ENCODE peak calls at places on chromosomes 11 and 22, in seven cellular contexts. D is HCT116; K is CD4-positive, alpha-beta T cell; G is activated T-cell treated with anti-CD3 and anti-CD28 coated beads for 1 hour; I is AG09309; F is fibroblast of the conjunctiva; Q is stimulated activated CD8-positive, alpha-beta memory T cell treated with anti-CD3 and anti-CD28 coated beads, Interleukin-15, amount 100 ng/mL, for 24 hours. C is an unnamed sample.

GRCh38 chr11:86620796-86621575 is 51.4 kb downstream of the ME3 start:
- DNase-seq in D (no peak), I (peak; percentile 78), G (no peak), F (peak; percentile 81), Q (no peak), K (no peak), C (no peak)

GRCh38 chr11:85029964-85030363 is 597.2 kb downstream of the DLG2 start:
- DNase-seq in I (no peak), D (no peak), G (no peak), K (no peak), F (peak; percentile 3), Q (no peak), C (no peak)

GRCh38 chr22:37244114-37244921 is at the start of gene RAC2:
- DNase-seq in F (no peak), I (no peak), G (peak; percentile 85), K (peak; percentile 82), D (peak; percentile 51), Q (peak; percentile 77), C (no peak)

GRCh38 chr22:27879923-27880322 is 39.1 kb downstream of the PITPNB start:
- DNase-seq in D (peak; percentile 13), G (no peak), F (no peak), I (no peak), Q (no peak), K (no peak), C (no peak)

GRCh38 chr11:66676931-66677598 is 622 bp downstream of the RBM4B start:
- DNase-seq in I (no peak), G (no peak), D (no peak), F (no peak), K (no peak), Q (no peak), C (no peak)

GRCh38 chr22:41725510-41726110 is 26.3 kb downstream of the MEI1 start:
- DNase-seq in K (no peak), D (no peak), F (no peak), I (no peak), Q (no peak), G (no peak), C (no peak)

GRCh38 chr11:65417702-65418430 is 4.7 kb upstream of the NEAT1 start:
- DNase-seq in D (no peak), Q (no peak), G (no peak), I (no peak), K (no peak), F (no peak), C (no peak)

GRCh38 chr11:11976476-11977187 is 31.8 kb downstream of the DKK3 start:
- DNase-seq in G (no peak), I (no peak), D (no peak), F (no peak), Q (no peak), K (no peak), C (no peak)

GRCh38 chr11:35735903-35736302 is 73.3 kb downstream of the TRIM44 start:
- DNase-seq in F (no peak), K (no peak), D (no peak), I (no peak), G (no peak), Q (no peak), C (no peak)